ENCODE peak calls at places on chromosome 20, in six cellular contexts. Q is GM13976; U is endothelial cell; M is stimulated activated CD8-positive, alpha-beta memory T cell treated with anti-CD3 and anti-CD28 coated beads, Interleukin-15, amount 100 ng/mL, for 24 hours; X is activated T-cell treated with anti-CD3 and anti-CD28 coated beads, Interleukin-2, amount 50 U/mL, for 48 hours; F is AML-193. E is an unnamed sample.

GRCh38 chr20:31719644-31720485 is 2.8 kb downstream of the BCL2L1 start:
- DNase-seq in Q (no peak), U (no peak), M (no peak), X (no peak), F (no peak), E (peak)

GRCh38 chr20:48126227-48126740 is 341.0 kb upstream of the SULF2 start:
- DNase-seq in Q (no peak), U (no peak), M (no peak), X (no peak), F (no peak), E (no peak)

GRCh38 chr20:31731321-31731717 is 7.8 kb upstream of the TPX2 start:
- DNase-seq in Q (no peak), U (no peak), M (no peak), X (no peak), F (no peak), E (no peak)

GRCh38 chr20:35663813-35664543 is 722 bp downstream of the CPNE1 start:
- DNase-seq in Q (peak), U (peak), M (peak), X (peak), F (no peak), E (peak)

GRCh38 chr20:14374191-14374590 is 36.8 kb upstream of the FLRT3 start:
- DNase-seq in Q (no peak), U (no peak), M (no peak), X (no peak), F (no peak), E (no peak)

GRCh38 chr20:39800548-39800947 is 838.4 kb downstream of the DHX35 start:
- DNase-seq in Q (peak), U (no peak), M (no peak), X (no peak), F (no peak), E (peak)

GRCh38 chr20:61805365-61805764 is 260.3 kb downstream of the TAF4 start:
- DNase-seq in Q (no peak), U (no peak), M (no peak), X (no peak), F (no peak), E (no peak)

GRCh38 chr20:49460916-49461315 is 21.6 kb downstream of the KCNB1 start:
- DNase-seq in Q (no peak), U (no peak), M (no peak), X (no peak), F (no peak), E (no peak)

GRCh38 chr20:37807901-37808751 is 94.8 kb upstream of the VSTM2L start:
- DNase-seq in Q (no peak), U (no peak), M (no peak), X (no peak), F (no peak), E (no peak)

GRCh38 chr20:36820928-36821327 is 47.4 kb upstream of the DSN1 start:
- DNase-seq in Q (no peak), U (no peak), M (no peak), X (no peak), F (no peak), E (no peak)

GRCh38 chr20:6533828-6534388 is 233.6 kb upstream of the BMP2 start:
- DNase-seq in Q (no peak), U (no peak), M (no peak), X (no peak), F (no peak), E (no peak)

GRCh38 chr20:59623583-59623982 is 19.2 kb downstream of the PHACTR3 start:
- DNase-seq in Q (no peak), U (no peak), M (no peak), X (no peak), F (no peak), E (no peak)

GRCh38 chr20:43971233-43971632 is 56.6 kb downstream of the TOX2 start:
- DNase-seq in Q (no peak), U (no peak), M (no peak), X (no peak), F (no peak), E (no peak)

GRCh38 chr20:22615425-22615824 is 31.1 kb upstream of the FOXA2 start:
- DNase-seq in Q (no peak), U (no peak), M (no peak), X (no peak), F (no peak), E (no peak)

GRCh38 chr20:34644951-34645350 is 31.9 kb downstream of the PIGU start:
- DNase-seq in Q (no peak), U (no peak), M (no peak), X (no peak), F (no peak), E (no peak)

GRCh38 chr20:20864346-20865096 is 152.1 kb upstream of the RALGAPA2 start:
- DNase-seq in Q (no peak), U (no peak), M (no peak), X (no peak), F (no peak), E (no peak)

GRCh38 chr20:51156041-51156795 is 133.3 kb upstream of the KCNG1 start:
- DNase-seq in Q (no peak), U (no peak), M (no peak), X (no peak), F (no peak), E (peak)

GRCh38 chr20:33653218-33653899 is 8.8 kb upstream of the C20orf144 start:
- DNase-seq in Q (peak), U (peak), M (no peak), X (peak), F (peak), E (no peak)

GRCh38 chr20:33305591-33306057 is 22.6 kb downstream of the BPIFB1 start:
- DNase-seq in Q (no peak), U (no peak), M (no peak), X (no peak), F (no peak), E (no peak)

GRCh38 chr20:14521436-14521835 is 184.0 kb upstream of the FLRT3 start:
- DNase-seq in Q (no peak), U (no peak), M (no peak), X (no peak), F (no peak), E (no peak)

GRCh38 chr20:45910670-45911485 is 1.1 kb downstream of the PLTP start:
- DNase-seq in Q (peak), U (peak), M (peak), X (peak), F (peak), E (peak)

GRCh38 chr20:62580052-62580451 is 62.3 kb upstream of the SLCO4A1 start:
- DNase-seq in Q (no peak), U (no peak), M (no peak), X (no peak), F (no peak), E (no peak)

GRCh38 chr20:325889-326644 is 715 bp downstream of the SOX12 start:
- DNase-seq in Q (peak), U (peak), M (no peak), X (peak), F (peak), E (peak)

GRCh38 chr20:57092112-57092899 is 174.1 kb downstream of the BMP7 start:
- DNase-seq in Q (peak), U (peak), M (peak), X (peak), F (peak), E (no peak)

GRCh38 chr20:57464642-57465211 is 60.2 kb downstream of the CTCFL start:
- DNase-seq in Q (no peak), U (no peak), M (no peak), X (no peak), F (peak), E (no peak)

GRCh38 chr20:61391812-61392520 is 139.9 kb downstream of the CDH4 start:
- DNase-seq in Q (no peak), U (no peak), M (no peak), X (no peak), F (no peak), E (no peak)

GRCh38 chr20:15642676-15643075 is 930.6 kb downstream of the KIF16B start:
- DNase-seq in Q (no peak), U (no peak), M (no peak), X (no peak), F (no peak), E (peak)

GRCh38 chr20:50572922-50573777 is 63.0 kb downstream of the PTPN1 start:
- DNase-seq in Q (no peak), U (no peak), M (no peak), X (peak), F (no peak), E (peak)

GRCh38 chr20:21129861-21130260 is 4.0 kb downstream of the KIZ start:
- DNase-seq in Q (no peak), U (no peak), M (no peak), X (no peak), F (no peak), E (no peak)

GRCh38 chr20:33731693-33732165 is at the start of gene ZNF341:
- DNase-seq in Q (peak), U (peak), M (peak), X (peak), F (peak), E (peak)